ENCODE peak calls at places on chromosome 11, in eight cellular contexts. Q is endothelial cell, O is colonic mucosa, I is cardiac muscle cell, B is fibroblast of pulmonary artery, A is AG09309, G is fibroblast of lung, Z is kidney. W is an unnamed sample.

GRCh38 chr11:88335284-88335683 is 2.3 kb downstream of the CTSC start:
- DNase-seq in I (no peak), A (no peak), G (no peak), Z (no peak), B (peak), Q (no peak), O (no peak), W (no peak)

GRCh38 chr11:75399344-75400109 is at the start of gene RPS3:
- DNase-seq in I (peak), A (peak), Z (peak), B (peak), Q (peak), O (peak), G (peak), W (peak)

GRCh38 chr11:76173663-76174062 is 32.6 kb downstream of the WNT11 start:
- DNase-seq in O (no peak), Q (no peak), Z (no peak), I (no peak), G (peak), B (no peak), A (no peak), W (no peak)

GRCh38 chr11:128946646-128947045 is 4.0 kb upstream of the TP53AIP1 start:
- DNase-seq in G (no peak), Q (no peak), Z (no peak), O (no peak), B (no peak), I (no peak), A (no peak), W (no peak)

GRCh38 chr11:3136542-3137455 is 28.3 kb downstream of the OSBPL5 start:
- DNase-seq in O (no peak), Z (peak), Q (no peak), A (no peak), G (no peak), B (no peak), I (no peak), W (peak)

GRCh38 chr11:72781313-72782080 is 12.3 kb downstream of the STARD10 start:
- DNase-seq in I (peak), O (peak), G (no peak), B (no peak), Z (peak), Q (peak), A (no peak), W (peak)

GRCh38 chr11:117874253-117874909 is 2.1 kb downstream of the FXYD6 start:
- DNase-seq in Q (no peak), B (no peak), Z (no peak), G (no peak), I (no peak), O (no peak), A (no peak), W (no peak)

GRCh38 chr11:69879734-69880005 is 60.5 kb upstream of the FGF3 start:
- DNase-seq in A (no peak), I (no peak), G (no peak), B (no peak), Z (peak), O (no peak), Q (no peak), W (peak)

GRCh38 chr11:10398525-10398924 is 56.5 kb upstream of the AMPD3 start:
- DNase-seq in G (no peak), O (no peak), I (no peak), B (no peak), Q (no peak), Z (no peak), A (no peak), W (no peak)

GRCh38 chr11:126039485-126040271 is 23.0 kb downstream of the CDON start:
- DNase-seq in G (peak), I (no peak), Z (no peak), B (no peak), Q (no peak), O (no peak), A (no peak), W (no peak)

GRCh38 chr11:61058583-61059259 is 43.6 kb upstream of the CD5 start:
- DNase-seq in Q (no peak), B (no peak), A (no peak), O (no peak), G (no peak), I (no peak), Z (no peak), W (no peak)

GRCh38 chr11:130403967-130404366 is 24.4 kb downstream of the ADAMTS8 start:
- DNase-seq in Q (no peak), B (no peak), I (no peak), A (no peak), G (no peak), O (no peak), Z (no peak), W (no peak)

GRCh38 chr11:8031248-8032115 is 44.3 kb downstream of the EIF3F start:
- DNase-seq in I (no peak), A (no peak), Q (no peak), B (no peak), O (no peak), Z (no peak), G (no peak), W (no peak)

GRCh38 chr11:34157163-34157562 is 51.7 kb downstream of the NAT10 start:
- DNase-seq in G (no peak), Z (no peak), I (no peak), B (no peak), O (no peak), Q (no peak), A (no peak), W (no peak)

GRCh38 chr11:71504526-71504925 is 22.5 kb upstream of the KRTAP5-7 start:
- DNase-seq in O (no peak), Z (no peak), Q (no peak), I (no peak), A (no peak), G (no peak), B (no peak), W (peak)

GRCh38 chr11:3166268-3167142 is 1.4 kb upstream of the OSBPL5 start:
- DNase-seq in O (peak), A (no peak), G (no peak), Z (peak), I (no peak), Q (no peak), B (no peak), W (peak)

GRCh38 chr11:44606472-44606871 is 41.0 kb downstream of the CD82 start:
- DNase-seq in A (no peak), O (no peak), Z (no peak), I (no peak), G (no peak), B (no peak), Q (no peak), W (no peak)

GRCh38 chr11:75313457-75314272 is 37.8 kb downstream of the ARRB1 start:
- DNase-seq in B (peak), Q (no peak), G (peak), A (no peak), O (peak), Z (peak), I (peak), W (peak)

GRCh38 chr11:78570031-78570430 is 4.6 kb downstream of the NARS2 start:
- DNase-seq in O (no peak), Z (no peak), G (no peak), A (no peak), B (no peak), Q (no peak), I (no peak), W (no peak)

GRCh38 chr11:12943276-12943675 is 65.8 kb upstream of the RASSF10 start:
- DNase-seq in Z (no peak), G (no peak), B (no peak), A (no peak), I (no peak), Q (no peak), O (no peak), W (no peak)

GRCh38 chr11:2148253-2149000 is 9.2 kb upstream of the IGF2 start:
- DNase-seq in Z (no peak), G (no peak), Q (no peak), I (no peak), A (no peak), B (no peak), O (no peak), W (no peak)

GRCh38 chr11:64356498-64357411 is 2.2 kb upstream of the RPS6KA4 start:
- DNase-seq in B (peak), O (no peak), Z (peak), Q (peak), A (no peak), I (peak), G (peak), W (peak)

GRCh38 chr11:75398906-75399305 is 412 bp upstream of the RPS3 start:
- DNase-seq in G (no peak), O (no peak), A (no peak), Z (no peak), B (no peak), I (no peak), Q (no peak), W (peak)

GRCh38 chr11:45803981-45804805 is 756 bp upstream of the SLC35C1 start:
- DNase-seq in I (peak), A (no peak), Q (peak), O (peak), Z (peak), G (peak), B (peak), W (peak)

GRCh38 chr11:126106929-126107328 is 44.3 kb upstream of the CDON start:
- DNase-seq in G (no peak), B (no peak), A (no peak), Q (no peak), O (no peak), I (no peak), Z (no peak), W (no peak)

GRCh38 chr11:117876341-117877119 is at the start of gene FXYD6:
- DNase-seq in A (no peak), B (no peak), I (peak), Z (peak), O (peak), Q (peak), G (peak), W (peak)

GRCh38 chr11:130400793-130401483 is 27.5 kb downstream of the ADAMTS8 start:
- DNase-seq in O (no peak), A (peak), Q (no peak), B (peak), I (no peak), Z (no peak), G (peak), W (no peak)

GRCh38 chr11:131685906-131686305 is 315.5 kb downstream of the NTM start:
- DNase-seq in I (no peak), Z (no peak), A (no peak), B (no peak), Q (no peak), G (no peak), O (no peak), W (no peak)

GRCh38 chr11:60830478-60831142 is 11.3 kb upstream of the CCDC86 start:
- DNase-seq in A (no peak), Z (no peak), O (no peak), G (no peak), I (no peak), Q (no peak), B (no peak), W (no peak)

GRCh38 chr11:35343033-35343598 is 76.2 kb downstream of the SLC1A2 start:
- DNase-seq in Q (no peak), Z (no peak), O (no peak), I (no peak), G (no peak), A (no peak), B (no peak), W (no peak)

GRCh38 chr11:68843703-68844312 is 2.1 kb upstream of the CPT1A start:
- DNase-seq in O (peak), I (peak), G (peak), A (no peak), Q (peak), B (no peak), Z (peak), W (peak)

GRCh38 chr11:62678770-62679696 is at the start of gene UBXN1:
- DNase-seq in G (peak), Q (peak), O (peak), B (peak), Z (peak), I (peak), A (no peak), W (peak)

GRCh38 chr11:62708423-62709261 is 1.2 kb downstream of the GNG3 start:
- DNase-seq in O (peak), G (no peak), B (no peak), Z (no peak), I (no peak), Q (peak), A (no peak), W (peak)

GRCh38 chr11:22165087-22165486 is 27.8 kb upstream of the ANO5 start:
- DNase-seq in Q (no peak), G (no peak), O (peak), B (no peak), A (no peak), Z (no peak), I (no peak), W (no peak)

GRCh38 chr11:22165799-22166548 is 26.9 kb upstream of the ANO5 start:
- DNase-seq in Q (no peak), O (no peak), B (no peak), A (no peak), Z (no peak), G (no peak), I (no peak), W (no peak)

GRCh38 chr11:22173532-22173931 is 19.4 kb upstream of the ANO5 start:
- DNase-seq in Q (no peak), O (no peak), Z (no peak), G (no peak), A (no peak), B (no peak), I (no peak), W (no peak)

GRCh38 chr11:22169833-22170232 is 23.1 kb upstream of the ANO5 start:
- DNase-seq in O (no peak), I (no peak), A (no peak), Q (no peak), G (peak), Z (no peak), B (peak), W (no peak)
- TF ChIP-seq CTCF in O (peak), I (peak), A (no peak), Q (peak), G (no peak), Z (no peak), B (peak), W (peak)

GRCh38 chr11:93054881-93055280 is 85.4 kb downstream of the MTNR1B start:
- DNase-seq in Z (no peak), I (no peak), A (peak), Q (no peak), B (peak), O (no peak), G (peak), W (no peak)
- TF ChIP-seq CTCF in Z (no peak), I (no peak), A (no peak), Q (no peak), B (no peak), O (no peak), G (no peak), W (no peak)

GRCh38 chr11:65487467-65488272 is 11.2 kb upstream of the MALAT1 start:
- DNase-seq in O (peak), B (peak), Q (peak), Z (peak), A (peak), G (peak), I (peak), W (peak)
- TF ChIP-seq CTCF in O (no peak), B (no peak), Q (no peak), Z (no peak), A (no peak), G (no peak), I (no peak), W (no peak)

DNA sequence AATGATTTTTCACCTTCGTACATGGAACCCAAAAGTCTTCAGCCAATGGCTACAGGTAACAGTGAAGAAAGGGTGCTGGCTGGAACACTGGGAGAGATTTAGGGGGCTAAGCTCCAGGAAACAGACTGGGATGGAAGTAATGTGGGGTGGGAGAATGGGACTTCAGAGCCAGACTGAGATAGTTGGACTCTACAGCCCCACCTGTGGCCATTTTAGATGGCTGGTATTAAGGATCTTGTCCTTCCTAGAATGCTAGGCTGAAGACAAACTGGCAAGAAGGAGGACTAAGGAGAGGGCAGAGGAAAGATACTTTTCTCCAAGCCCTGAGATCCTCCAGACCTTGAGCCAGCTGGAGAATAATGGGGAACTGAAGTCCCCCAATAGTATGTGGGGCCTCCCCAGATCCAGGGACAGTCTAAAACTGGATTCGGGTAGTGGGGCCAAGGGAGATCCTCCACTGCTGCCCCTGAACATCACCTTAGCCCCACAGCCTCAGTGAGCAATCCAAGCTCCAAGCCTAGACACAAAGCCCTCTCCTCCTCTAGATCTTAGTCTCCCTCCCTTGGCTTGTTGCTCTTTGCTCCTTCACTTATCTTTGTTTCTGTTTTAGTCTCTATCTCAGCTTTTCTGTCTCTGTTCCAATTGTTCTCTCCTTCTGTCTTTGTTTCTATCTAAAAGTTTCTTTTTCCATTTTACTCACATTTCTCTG is 16.1 kb upstream of the RRAS2 start:
- DNase-seq in I (no peak), O (no peak), Z (no peak), Q (no peak), B (no peak), G (no peak), A (no peak), W (no peak)
- TF ChIP-seq CTCF in I (peak), O (no peak), Z (no peak), Q (peak), B (peak), G (peak), A (peak), W (no peak)

GRCh38 chr11:16278273-16278672 is 78.1 kb downstream of the SOX6 start:
- DNase-seq in B (no peak), Z (no peak), Q (no peak), O (no peak), A (no peak), G (no peak), I (no peak), W (no peak)
- TF ChIP-seq CTCF in B (no peak), Z (no peak), Q (no peak), O (no peak), A (no peak), G (no peak), I (no peak), W (no peak)

GRCh38 chr11:59336176-59336575 is 22.5 kb upstream of the OR5AN1 start:
- DNase-seq in B (no peak), O (no peak), A (no peak), G (no peak), I (no peak), Q (no peak), Z (no peak), W (no peak)

DNA sequence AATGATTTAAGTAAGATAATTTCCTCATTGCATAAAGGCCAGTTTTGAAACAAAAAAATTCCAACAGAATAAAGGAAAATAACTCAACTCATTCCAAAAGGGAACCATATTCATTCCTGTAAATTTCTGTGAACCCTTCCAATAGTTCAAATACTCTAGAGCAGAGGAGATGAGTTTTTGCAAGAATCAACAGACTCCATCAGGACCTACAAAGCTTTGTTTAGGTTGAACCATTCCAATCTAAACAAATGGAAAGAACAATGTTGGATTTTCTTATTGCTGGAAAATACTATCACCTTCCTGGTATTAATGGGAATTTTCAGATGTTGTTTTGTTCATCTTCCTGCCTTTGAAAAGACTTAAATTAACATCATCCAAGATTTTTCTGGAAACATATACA is 21.8 kb upstream of the OR5AN1 start:
- DNase-seq in A (no peak), I (no peak), O (no peak), Z (no peak), G (no peak), Q (no peak), B (no peak), W (no peak)
- TF ChIP-seq CTCF in A (no peak), I (no peak), O (no peak), Z (no peak), G (no peak), Q (no peak), B (no peak), W (no peak)

DNA sequence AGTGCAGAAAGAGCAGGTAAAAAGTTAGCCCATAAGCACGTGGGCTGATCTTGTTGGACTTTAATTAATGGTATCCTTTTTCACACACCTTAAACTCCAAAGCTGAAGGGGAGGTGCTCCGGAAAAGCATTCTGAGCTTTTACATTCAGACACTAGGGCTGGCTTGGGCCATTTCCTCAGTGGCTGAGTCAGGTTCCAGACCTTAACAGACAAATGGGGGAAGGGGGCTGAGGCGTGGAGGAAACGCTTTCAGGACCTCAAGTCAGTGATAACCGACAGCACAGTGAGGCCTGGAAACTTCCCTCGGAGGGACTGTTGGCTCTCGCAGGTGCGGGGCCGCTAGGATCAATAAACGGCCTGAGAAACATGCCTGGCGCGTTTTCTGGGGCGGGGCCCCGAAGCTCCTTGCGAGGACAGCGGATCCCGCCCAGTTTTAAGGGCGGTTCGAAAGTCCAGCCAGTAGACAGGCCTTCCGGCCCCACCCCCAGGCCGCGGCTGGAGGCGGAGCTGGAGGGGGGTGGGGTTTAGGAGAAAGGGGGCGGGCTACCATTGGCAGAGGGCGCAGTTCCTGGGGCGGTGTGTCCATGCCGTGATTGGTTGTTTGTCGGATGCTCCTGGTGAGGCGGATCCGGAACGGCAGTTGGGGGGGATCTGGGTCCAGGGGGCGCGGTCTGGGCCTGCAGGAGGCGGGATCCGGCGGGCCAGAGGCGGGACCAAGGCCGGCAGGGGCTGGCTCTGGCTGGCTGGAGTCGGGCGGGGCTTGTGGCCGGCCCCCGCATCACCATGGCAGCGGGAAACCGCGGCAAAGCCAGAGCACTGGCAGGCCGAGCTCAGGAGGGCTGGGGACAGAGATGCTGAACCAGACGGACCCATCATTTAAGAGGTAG is 8.0 kb downstream of the C11orf52 start:
- DNase-seq in A (peak), Z (peak), G (peak), I (peak), B (peak), O (peak), Q (peak), W (peak)
- TF ChIP-seq CTCF in A (peak), Z (no peak), G (no peak), I (no peak), B (no peak), O (no peak), Q (no peak), W (no peak)

GRCh38 chr11:107018274-107018901 is at the start of gene GUCY1A2:
- DNase-seq in A (no peak), G (peak), Z (peak), B (no peak), I (peak), Q (peak), O (no peak), W (no peak)

GRCh38 chr11:107017104-107017432 is 1.2 kb downstream of the GUCY1A2 start:
- DNase-seq in Q (no peak), O (no peak), A (no peak), Z (no peak), G (no peak), B (peak), I (no peak), W (no peak)

GRCh38 chr11:107017433-107018227 is 646 bp downstream of the GUCY1A2 start:
- DNase-seq in B (peak), Q (peak), G (peak), O (no peak), A (no peak), Z (peak), I (peak), W (peak)

GRCh38 chr11:107014871-107015270 is 3.4 kb downstream of the GUCY1A2 start:
- DNase-seq in G (peak), Z (no peak), B (peak), I (no peak), A (no peak), O (no peak), Q (no peak), W (no peak)

GRCh38 chr11:107018902-107019493 is 722 bp upstream of the GUCY1A2 start:
- DNase-seq in G (peak), A (no peak), I (peak), O (peak), Z (peak), Q (peak), B (peak), W (peak)
- TF ChIP-seq CTCF in G (no peak), A (no peak), I (peak), O (no peak), Z (no peak), Q (no peak), B (no peak), W (no peak)

W was measured in upper lobe of right lung.